ENCODE peak calls at places on chromosomes 16 and 17, in eight cellular contexts. V is uterus, Q is nephron progenitor cell, X is neural crest cell, C is cardiac muscle cell, A is WTC11, P is upper lobe of right lung, M is GM23338. K is an unnamed sample.
A peak's percentile ranks its signal among the peaks of the same experiment; 100 is the strongest.

GRCh38 chr16:54160252-54160860 is 126.2 kb downstream of the IRX3 start:
- DNase-seq in M (no peak), P (no peak), A (no peak), Q (no peak), C (no peak), V (no peak), X (no peak), K (no peak)

GRCh38 chr17:28282596-28282995 is 36.4 kb upstream of the TMEM97 start:
- DNase-seq in C (peak; percentile 73), A (no peak), V (no peak), P (no peak), M (no peak), X (no peak), Q (no peak), K (no peak)

GRCh38 chr17:47978324-47978723 is 7.4 kb downstream of the CDK5RAP3 start:
- DNase-seq in V (peak; percentile 45), X (peak; percentile 72), A (peak; percentile 87), Q (peak; percentile 80), P (no peak), M (peak; percentile 95), C (peak; percentile 75), K (peak; percentile 81)

GRCh38 chr17:74347646-74348045 is 14.0 kb downstream of the BTBD17 start:
- DNase-seq in Q (no peak), C (no peak), A (no peak), X (no peak), M (no peak), P (no peak), V (no peak), K (no peak)

GRCh38 chr16:77273-77806 is 685 bp upstream of the MPG start:
- DNase-seq in A (peak; percentile 52), X (peak; percentile 48), V (peak; percentile 64), M (peak; percentile 80), C (peak; percentile 83), Q (peak; percentile 54), P (peak; percentile 84), K (peak; percentile 65)

GRCh38 chr17:3759597-3760216 is 36.0 kb downstream of the HASPIN start:
- DNase-seq in C (no peak), M (no peak), P (no peak), Q (no peak), V (no peak), X (no peak), A (no peak), K (no peak)

GRCh38 chr17:42797067-42798007 is 1.2 kb downstream of the COA3 start:
- DNase-seq in C (no peak), X (no peak), Q (no peak), A (no peak), V (no peak), M (no peak), P (no peak), K (no peak)

GRCh38 chr16:20203277-20203676 is 124.0 kb downstream of the GP2 start:
- DNase-seq in V (no peak), X (no peak), C (no peak), M (no peak), Q (no peak), P (no peak), A (no peak), K (no peak)

GRCh38 chr17:17811381-17812210 is 25.2 kb downstream of the SREBF1 start:
- DNase-seq in V (peak; percentile 42), X (no peak), M (no peak), P (no peak), Q (peak; percentile 58), A (peak; percentile 58), C (peak; percentile 58), K (no peak)

GRCh38 chr17:17872468-17873345 is 35.9 kb upstream of the SREBF1 start:
- DNase-seq in V (no peak), C (no peak), Q (peak; percentile 28), X (no peak), A (no peak), P (no peak), M (no peak), K (no peak)

GRCh38 chr17:19719365-19720209 is 3.2 kb upstream of the SLC47A2 start:
- DNase-seq in C (no peak), Q (no peak), M (no peak), V (no peak), X (no peak), A (no peak), P (peak; percentile 47), K (no peak)

GRCh38 chr17:75846701-75847594 is 2.7 kb upstream of the UNC13D start:
- DNase-seq in P (no peak), X (no peak), A (no peak), Q (no peak), C (no peak), V (no peak), M (no peak), K (no peak)

GRCh38 chr17:39812466-39812865 is 51.6 kb downstream of the IKZF3 start:
- DNase-seq in M (no peak), V (no peak), X (no peak), C (no peak), Q (no peak), A (no peak), P (no peak), K (no peak)

GRCh38 chr17:4648741-4649140 is 7.3 kb upstream of the ALOX15 start:
- DNase-seq in P (peak; percentile 2), V (no peak), A (no peak), M (no peak), Q (no peak), C (peak; percentile 29), X (no peak), K (no peak)

GRCh38 chr16:2765462-2766404 is 11.3 kb downstream of the ELOB start:
- DNase-seq in M (no peak), P (peak; percentile 62), A (no peak), Q (no peak), V (no peak), X (no peak), C (no peak), K (no peak)

GRCh38 chr17:1643999-1644492 is 1.5 kb downstream of the SCARF1 start:
- DNase-seq in V (no peak), M (no peak), X (no peak), P (peak; percentile 80), Q (peak; percentile 9), C (peak; percentile 24), A (no peak), K (no peak)

GRCh38 chr16:28935924-28936783 is 4.4 kb downstream of the CD19 start:
- DNase-seq in A (peak; percentile 95), M (peak; percentile 96), Q (peak; percentile 54), C (peak; percentile 87), X (peak; percentile 27), V (peak; percentile 72), P (peak; percentile 92), K (peak; percentile 43)

GRCh38 chr17:83057397-83057761 is 22.0 kb upstream of the METRNL start:
- DNase-seq in M (no peak), P (peak; percentile 62), C (no peak), V (peak; percentile 13), Q (no peak), A (no peak), X (no peak), K (no peak)

GRCh38 chr17:83057793-83058477 is 21.5 kb upstream of the METRNL start:
- DNase-seq in C (no peak), Q (no peak), P (peak; percentile 65), A (no peak), M (no peak), X (no peak), V (peak; percentile 13), K (peak; percentile 15)

GRCh38 chr17:83055911-83056582 is 23.4 kb upstream of the METRNL start:
- DNase-seq in Q (no peak), P (peak; percentile 53), M (no peak), A (no peak), V (peak; percentile 45), X (no peak), C (peak; percentile 62), K (no peak)

GRCh38 chr17:83058478-83059167 is 20.8 kb upstream of the METRNL start:
- DNase-seq in M (no peak), A (no peak), X (no peak), Q (no peak), C (no peak), V (no peak), P (peak; percentile 61), K (peak; percentile 10)

DNA sequence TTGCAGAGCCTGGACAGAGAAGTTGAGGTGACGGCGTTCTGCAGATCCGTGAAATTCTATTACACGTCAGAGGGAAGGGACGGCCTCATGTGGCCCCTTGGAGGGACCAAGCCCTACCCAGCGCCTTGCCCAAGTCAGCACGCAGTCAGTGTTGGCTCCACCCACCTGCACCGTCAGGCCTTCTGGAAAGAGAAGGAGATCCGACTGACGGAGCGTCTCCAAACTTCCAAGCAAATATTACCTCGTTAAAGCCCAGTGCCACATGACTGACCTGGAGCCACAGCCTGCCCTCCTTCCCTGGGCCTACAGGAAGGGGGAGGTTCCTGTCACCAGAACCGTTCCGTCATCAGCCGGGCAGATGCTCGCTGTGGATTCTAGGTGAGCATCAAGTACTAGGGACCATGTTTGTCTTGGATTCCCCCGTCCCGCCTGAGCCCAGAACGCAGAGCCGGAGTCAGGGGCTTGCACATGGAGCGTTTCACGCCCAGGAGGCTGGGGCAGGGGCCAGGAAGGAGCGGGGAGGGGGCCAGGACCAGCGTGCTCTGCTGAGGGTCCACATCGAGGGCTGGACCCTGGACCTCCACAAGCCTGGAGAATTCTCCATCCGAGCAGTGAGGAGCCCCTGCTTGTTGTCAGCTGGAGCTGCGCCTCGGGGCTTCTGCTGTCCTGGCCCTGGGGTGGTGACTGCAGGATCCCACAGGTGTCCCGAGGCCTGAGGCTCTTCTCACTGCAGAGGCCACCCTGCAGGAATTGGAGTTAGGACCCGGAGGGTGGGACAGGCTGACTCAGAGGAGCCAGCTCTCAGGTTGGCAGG is 22.6 kb upstream of the METRNL start:
- DNase-seq in M (no peak), Q (no peak), A (no peak), V (peak; percentile 18), X (no peak), C (no peak), P (peak; percentile 64), K (peak; percentile 13)
- TF ChIP-seq CTCF in M (no peak), Q (no peak), A (no peak), V (no peak), X (no peak), C (no peak), P (no peak), K (no peak)

GRCh38 chr17:49514374-49514738 is 19.3 kb downstream of the NGFR start:
- DNase-seq in V (no peak), A (peak; percentile 68), M (peak; percentile 86), Q (no peak), P (no peak), X (no peak), C (peak; percentile 64), K (peak; percentile 18)
- TF ChIP-seq CTCF in V (peak; percentile 32), A (no peak), M (peak; percentile 52), Q (no peak), P (no peak), X (peak; percentile 28), C (peak; percentile 55), K (peak; percentile 18)

GRCh38 chr17:67008101-67008500 is 36.3 kb upstream of the CACNG1 start:
- DNase-seq in A (no peak), M (no peak), X (no peak), V (no peak), C (peak; percentile 28), P (no peak), Q (no peak), K (no peak)
- TF ChIP-seq CTCF in A (no peak), M (no peak), X (no peak), V (no peak), C (no peak), P (no peak), Q (no peak), K (no peak)

DNA sequence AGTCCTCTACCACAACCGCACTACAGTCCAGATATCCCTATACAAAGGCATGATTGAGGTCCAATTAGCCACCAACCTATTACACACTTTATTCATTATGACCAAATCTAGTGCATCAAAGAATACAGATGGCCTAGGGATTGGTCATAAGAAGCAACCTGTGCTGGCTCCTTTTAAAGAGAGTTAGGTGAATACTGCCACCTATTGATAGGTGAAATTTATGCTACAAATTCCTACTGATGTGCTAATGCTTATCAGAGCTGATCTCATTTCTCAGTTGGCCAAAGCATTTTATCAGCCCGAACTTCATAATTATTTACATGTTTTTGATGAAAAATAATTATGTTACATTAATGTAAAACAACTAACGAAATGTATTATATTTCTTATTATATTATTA is 166.3 kb downstream of the ANKFN1 start:
- DNase-seq in P (no peak), A (no peak), C (peak; percentile 13), V (no peak), X (no peak), M (peak; percentile 79), Q (no peak), K (no peak)
- TF ChIP-seq CTCF in P (peak; percentile 57), A (peak; percentile 42), C (no peak), V (no peak), X (peak; percentile 74), M (peak; percentile 74), Q (peak; percentile 64), K (peak; percentile 50)

K was measured in glutamatergic neuron.